ENCODE peak calls at places on chromosomes 4 and X, in nine cellular contexts. B is astrocyte of the hippocampus; V is stromal cell of bone marrow; A is activated CD4-positive, alpha-beta T cell treated with anti-CD3 and anti-CD28 coated beads, Interleukin-2, amount 50 U/mL, for 4 hours; E is T-cell; J is BJ; G is Right ventricle myocardium superior; O is SW480; N is iPS DF 6.9. W is an unnamed sample.

GRCh38 chr4:146317783-146318182 is 103.4 kb downstream of the REELD1 start:
- DNase-seq in J (no peak), N (no peak), B (no peak), A (no peak), G (no peak), E (no peak), V (no peak), O (no peak), W (no peak)

GRCh38 chr4:173448557-173448918 is 49.6 kb upstream of the SCRG1 start:
- DNase-seq in B (peak), A (no peak), V (peak), J (peak), E (no peak), O (no peak), N (no peak), G (no peak), W (no peak)

GRCh38 chr4:133982533-133983224 is 218.9 kb downstream of the PABPC4L start:
- DNase-seq in O (no peak), J (peak), B (no peak), V (no peak), E (no peak), G (no peak), N (no peak), A (no peak), W (no peak)

GRCh38 chr4:1731180-1731579 is 9.9 kb downstream of the TACC3 start:
- DNase-seq in B (peak), G (no peak), N (no peak), O (no peak), A (no peak), V (no peak), E (no peak), J (no peak), W (no peak)

GRCh38 chrX:38192007-38192625 is 28.6 kb downstream of the SRPX start:
- DNase-seq in N (no peak), V (no peak), E (no peak), J (no peak), G (no peak), B (peak), O (peak), A (no peak), W (no peak)

GRCh38 chr4:48668254-48669017 is 111.6 kb downstream of the FRYL start:
- DNase-seq in O (peak), G (no peak), J (no peak), E (no peak), A (no peak), N (no peak), B (no peak), V (no peak), W (no peak)

GRCh38 chr4:96097040-96097607 is 257.2 kb downstream of the PDHA2 start:
- DNase-seq in A (no peak), N (no peak), J (no peak), V (no peak), O (no peak), B (peak), E (no peak), G (no peak), W (no peak)

GRCh38 chrX:5681159-5681558 is 547.5 kb downstream of the NLGN4X start:
- DNase-seq in E (no peak), J (no peak), V (no peak), O (peak), N (peak), B (peak), G (no peak), A (no peak), W (peak)

GRCh38 chr4:55437356-55437796 is 41.6 kb downstream of the TMEM165 start:
- DNase-seq in G (no peak), B (no peak), V (no peak), O (no peak), A (no peak), J (no peak), E (no peak), N (no peak), W (no peak)

W was measured in iPS DF 19.7.